ENCODE peak calls at places on chromosomes 13 and 19, in four cellular contexts. One of them, this sample, is unnamed.
A peak's percentile ranks its signal among the peaks of the same experiment; 100 is the strongest.

GRCh38 chr13:46149272-46150133 is 32.5 kb downstream of the LCP1 start:
- DNase-seq in GM13977: no peak
- DNase-seq in astrocyte of the spinal cord: peak; percentile 83
- DNase-seq in heart right ventricle: no peak
- DNase-seq in this sample: no peak

GRCh38 chr19:45451181-45451849 is 16.5 kb upstream of the FOSB start:
- DNase-seq in heart right ventricle: no peak
- DNase-seq in astrocyte of the spinal cord: peak; percentile 74
- DNase-seq in GM13977: peak; percentile 30
- DNase-seq in this sample: no peak

GRCh38 chr19:44814132-44814470 is 5.2 kb downstream of the BCAM start:
- DNase-seq in astrocyte of the spinal cord: no peak
- DNase-seq in GM13977: no peak
- DNase-seq in heart right ventricle: no peak
- DNase-seq in this sample: no peak

GRCh38 chr13:107373551-107373950 is 805.6 kb upstream of the ARGLU1 start:
- DNase-seq in heart right ventricle: no peak
- DNase-seq in GM13977: no peak
- DNase-seq in astrocyte of the spinal cord: peak; percentile 90
- DNase-seq in this sample: no peak

GRCh38 chr13:99087954-99088491 is 110.2 kb upstream of the DOCK9 start:
- DNase-seq in GM13977: no peak
- DNase-seq in heart right ventricle: peak; percentile 12
- DNase-seq in astrocyte of the spinal cord: no peak
- DNase-seq in this sample: peak; percentile 27

GRCh38 chr19:38877781-38878574 is at the start of gene RINL:
- DNase-seq in astrocyte of the spinal cord: no peak
- DNase-seq in GM13977: peak; percentile 84
- DNase-seq in heart right ventricle: no peak
- DNase-seq in this sample: peak; percentile 87

GRCh38 chr13:74450976-74451375 is 316.8 kb upstream of the KLF12 start:
- DNase-seq in GM13977: no peak
- DNase-seq in astrocyte of the spinal cord: peak; percentile 2
- DNase-seq in heart right ventricle: no peak
- DNase-seq in this sample: no peak

GRCh38 chr19:56245062-56245740 is 27.3 kb upstream of the EDDM13 start:
- DNase-seq in GM13977: no peak
- DNase-seq in heart right ventricle: no peak
- DNase-seq in astrocyte of the spinal cord: no peak
- DNase-seq in this sample: no peak

GRCh38 chr13:61255035-61255796 is 160.4 kb downstream of the PCDH20 start:
- DNase-seq in heart right ventricle: no peak
- DNase-seq in astrocyte of the spinal cord: peak; percentile 8
- DNase-seq in GM13977: no peak
- DNase-seq in this sample: no peak

GRCh38 chr13:39910833-39911232 is 255.4 kb downstream of the COG6 start:
- DNase-seq in heart right ventricle: no peak
- DNase-seq in astrocyte of the spinal cord: peak; percentile 14
- DNase-seq in GM13977: no peak
- DNase-seq in this sample: no peak

GRCh38 chr13:39249971-39250370 is 211.7 kb downstream of the NHLRC3 start:
- DNase-seq in heart right ventricle: no peak
- DNase-seq in GM13977: no peak
- DNase-seq in astrocyte of the spinal cord: no peak
- DNase-seq in this sample: no peak

GRCh38 chr19:32748497-32748896 is 28.9 kb downstream of the TDRD12 start:
- DNase-seq in GM13977: peak; percentile 52
- DNase-seq in heart right ventricle: no peak
- DNase-seq in astrocyte of the spinal cord: no peak
- DNase-seq in this sample: peak; percentile 41

GRCh38 chr13:60080871-60081270 is 82.9 kb downstream of the DIAPH3 start:
- DNase-seq in heart right ventricle: no peak
- DNase-seq in GM13977: no peak
- DNase-seq in astrocyte of the spinal cord: no peak
- DNase-seq in this sample: no peak

GRCh38 chr13:64057372-64058020 is 2641.8 kb upstream of the PCDH20 start:
- DNase-seq in GM13977: no peak
- DNase-seq in astrocyte of the spinal cord: no peak
- DNase-seq in heart right ventricle: no peak
- DNase-seq in this sample: no peak

GRCh38 chr19:47406711-47407416 is 12.5 kb downstream of the MEIS3 start:
- DNase-seq in GM13977: peak; percentile 32
- DNase-seq in heart right ventricle: no peak
- DNase-seq in astrocyte of the spinal cord: no peak
- DNase-seq in this sample: no peak

GRCh38 chr13:47908200-47908902 is 92.7 kb downstream of the SUCLA2 start:
- DNase-seq in astrocyte of the spinal cord: peak; percentile 60
- DNase-seq in heart right ventricle: no peak
- DNase-seq in GM13977: no peak
- DNase-seq in this sample: no peak

GRCh38 chr19:1169921-1170885 is 3.9 kb downstream of the SBNO2 start:
- DNase-seq in astrocyte of the spinal cord: peak; percentile 29
- DNase-seq in heart right ventricle: no peak
- DNase-seq in GM13977: no peak
- DNase-seq in this sample: no peak

GRCh38 chr13:33639158-33639557 is 178.8 kb upstream of the RFC3 start:
- DNase-seq in astrocyte of the spinal cord: no peak
- DNase-seq in GM13977: no peak
- DNase-seq in heart right ventricle: no peak
- DNase-seq in this sample: no peak

GRCh38 chr13:36531746-36532486 is 99.6 kb downstream of the CCNA1 start:
- DNase-seq in astrocyte of the spinal cord: peak; percentile 30
- DNase-seq in heart right ventricle: no peak
- DNase-seq in GM13977: no peak
- DNase-seq in this sample: no peak

GRCh38 chr19:53272044-53272443 is 4.5 kb upstream of the VN1R4 start:
- DNase-seq in astrocyte of the spinal cord: no peak
- DNase-seq in GM13977: no peak
- DNase-seq in heart right ventricle: no peak
- DNase-seq in this sample: no peak

GRCh38 chr19:11345122-11345752 is 831 bp downstream of the TMEM205 start:
- DNase-seq in GM13977: no peak
- DNase-seq in heart right ventricle: no peak
- DNase-seq in astrocyte of the spinal cord: no peak
- DNase-seq in this sample: peak; percentile 8

GRCh38 chr13:86933676-86934075 is 737.5 kb upstream of the SLITRK5 start:
- DNase-seq in astrocyte of the spinal cord: no peak
- DNase-seq in heart right ventricle: no peak
- DNase-seq in GM13977: no peak
- DNase-seq in this sample: no peak

GRCh38 chr19:20840371-20840770 is 64.3 kb downstream of the ZNF66 start:
- DNase-seq in GM13977: no peak
- DNase-seq in heart right ventricle: no peak
- DNase-seq in astrocyte of the spinal cord: no peak
- DNase-seq in this sample: no peak

GRCh38 chr19:37329686-37330085 is 41.2 kb upstream of the ZNF527 start:
- DNase-seq in GM13977: no peak
- DNase-seq in heart right ventricle: no peak
- DNase-seq in astrocyte of the spinal cord: no peak
- DNase-seq in this sample: no peak

GRCh38 chr13:113106053-113106452 is 462 bp downstream of the F7 start:
- DNase-seq in astrocyte of the spinal cord: no peak
- DNase-seq in GM13977: no peak
- DNase-seq in heart right ventricle: no peak
- DNase-seq in this sample: no peak

GRCh38 chr19:14450168-14450874 is 17.2 kb downstream of the PKN1 start:
- DNase-seq in GM13977: peak; percentile 76
- DNase-seq in heart right ventricle: no peak
- DNase-seq in astrocyte of the spinal cord: no peak
- DNase-seq in this sample: peak; percentile 78

GRCh38 chr19:33720691-33721682 is 75.7 kb upstream of the KCTD15 start:
- DNase-seq in heart right ventricle: no peak
- DNase-seq in GM13977: no peak
- DNase-seq in astrocyte of the spinal cord: no peak
- DNase-seq in this sample: no peak

GRCh38 chr13:21638319-21639282 is 32.3 kb upstream of the FGF9 start:
- DNase-seq in heart right ventricle: no peak
- DNase-seq in astrocyte of the spinal cord: peak; percentile 21
- DNase-seq in GM13977: peak; percentile 48
- DNase-seq in this sample: peak; percentile 47

GRCh38 chr13:110300090-110300815 is 6.7 kb downstream of the COL4A1 start:
- DNase-seq in GM13977: no peak
- DNase-seq in heart right ventricle: no peak
- DNase-seq in astrocyte of the spinal cord: no peak
- DNase-seq in this sample: no peak
- TF ChIP-seq CTCF in GM13977: no peak
- TF ChIP-seq CTCF in heart right ventricle: no peak
- TF ChIP-seq CTCF in astrocyte of the spinal cord: no peak
- TF ChIP-seq CTCF in this sample: no peak

GRCh38 chr19:13330285-13330684 is 176.0 kb downstream of the CACNA1A start:
- DNase-seq in heart right ventricle: no peak
- DNase-seq in GM13977: no peak
- DNase-seq in astrocyte of the spinal cord: no peak
- DNase-seq in this sample: no peak

GRCh38 chr19:13339869-13340268 is 166.4 kb downstream of the CACNA1A start:
- DNase-seq in heart right ventricle: no peak
- DNase-seq in astrocyte of the spinal cord: no peak
- DNase-seq in GM13977: no peak
- DNase-seq in this sample: no peak

GRCh38 chr19:13329766-13330165 is 176.5 kb downstream of the CACNA1A start:
- DNase-seq in GM13977: no peak
- DNase-seq in astrocyte of the spinal cord: no peak
- DNase-seq in heart right ventricle: no peak
- DNase-seq in this sample: no peak

GRCh38 chr19:13337181-13337580 is 169.1 kb downstream of the CACNA1A start:
- DNase-seq in astrocyte of the spinal cord: no peak
- DNase-seq in heart right ventricle: no peak
- DNase-seq in GM13977: no peak
- DNase-seq in this sample: no peak

DNA sequence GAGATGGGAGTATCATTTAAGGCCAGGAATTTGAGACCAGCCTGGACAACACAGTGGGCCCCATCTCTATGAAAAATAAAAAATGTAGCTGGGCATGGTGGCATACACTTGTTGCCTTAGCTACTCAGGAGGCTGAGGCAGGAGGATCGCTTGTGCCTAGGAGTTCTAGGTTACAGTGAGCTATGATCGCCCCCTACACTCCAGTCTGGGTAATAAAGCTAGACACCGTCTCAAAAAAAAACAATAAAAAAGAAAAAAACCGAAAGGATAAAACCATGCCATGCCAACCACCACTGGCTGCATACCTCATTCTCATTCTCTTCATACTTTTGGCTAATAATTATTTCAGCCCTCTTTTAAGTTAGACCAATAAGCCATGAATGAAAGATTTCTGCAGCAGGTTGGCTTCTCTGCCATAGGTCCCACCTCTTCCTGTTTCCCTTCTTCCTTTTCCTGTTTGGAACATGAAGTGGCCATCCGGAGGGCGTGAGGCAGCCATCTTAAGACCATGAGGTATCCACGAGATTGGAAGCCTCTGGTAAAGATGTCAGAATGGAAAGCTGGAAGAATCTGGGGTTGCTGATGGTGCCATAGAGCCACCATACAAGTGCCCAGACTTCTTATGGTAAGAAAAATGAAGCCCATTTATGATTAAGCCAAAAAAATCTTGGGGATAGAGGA is 171.3 kb downstream of the CACNA1A start:
- DNase-seq in GM13977: no peak
- DNase-seq in heart right ventricle: no peak
- DNase-seq in astrocyte of the spinal cord: no peak
- DNase-seq in this sample: no peak
- TF ChIP-seq CTCF in GM13977: no peak
- TF ChIP-seq CTCF in heart right ventricle: no peak
- TF ChIP-seq CTCF in astrocyte of the spinal cord: no peak
- TF ChIP-seq CTCF in this sample: no peak

DNA sequence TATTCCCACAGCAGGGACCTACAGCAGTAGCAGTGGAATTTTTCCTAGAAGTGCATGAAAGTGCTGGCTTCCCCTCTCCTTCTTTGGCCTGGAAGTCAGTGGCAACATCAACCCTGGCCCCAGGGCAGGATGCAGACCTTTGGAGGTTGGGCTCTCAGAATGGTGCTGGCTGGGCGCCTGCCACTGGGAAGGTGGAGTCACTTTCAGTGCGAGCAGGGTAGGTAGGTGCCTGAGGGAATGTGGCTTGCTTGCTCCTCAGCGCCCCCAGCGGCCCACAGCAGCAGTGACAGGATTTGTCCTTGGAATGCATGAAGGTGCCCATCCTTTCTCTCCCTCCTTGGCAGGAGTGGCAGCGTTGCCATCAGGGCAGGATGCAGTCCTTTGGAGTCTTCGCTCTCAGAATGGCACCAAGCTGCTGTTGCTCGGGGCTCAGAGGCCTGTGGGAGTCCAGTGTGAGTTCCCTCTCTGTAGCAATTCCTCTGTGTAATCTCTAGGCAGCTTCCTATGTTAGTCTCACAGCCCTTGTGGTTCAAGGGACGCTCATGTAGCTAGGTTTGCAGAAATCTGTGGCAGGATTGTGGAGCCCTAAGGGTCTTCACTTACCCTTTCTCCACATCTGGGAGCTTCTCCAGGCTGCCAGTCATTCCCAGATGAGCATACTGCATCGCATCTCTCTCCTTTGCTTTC is 354.4 kb upstream of the DACH1 start:
- DNase-seq in astrocyte of the spinal cord: no peak
- DNase-seq in heart right ventricle: no peak
- DNase-seq in GM13977: no peak
- DNase-seq in this sample: peak; percentile 6
- TF ChIP-seq CTCF in astrocyte of the spinal cord: peak; percentile 76
- TF ChIP-seq CTCF in heart right ventricle: peak; percentile 46
- TF ChIP-seq CTCF in GM13977: peak; percentile 71
- TF ChIP-seq CTCF in this sample: peak; percentile 33

GRCh38 chr19:5049561-5049960 is 80.6 kb downstream of the KDM4B start:
- DNase-seq in astrocyte of the spinal cord: no peak
- DNase-seq in heart right ventricle: no peak
- DNase-seq in GM13977: no peak
- DNase-seq in this sample: no peak

GRCh38 chr19:5048727-5049553 is 80.0 kb downstream of the KDM4B start:
- DNase-seq in GM13977: no peak
- DNase-seq in astrocyte of the spinal cord: peak; percentile 73
- DNase-seq in heart right ventricle: no peak
- DNase-seq in this sample: no peak

GRCh38 chr19:5046339-5047039 is 77.6 kb downstream of the KDM4B start:
- DNase-seq in heart right ventricle: no peak
- DNase-seq in GM13977: no peak
- DNase-seq in astrocyte of the spinal cord: peak; percentile 60
- DNase-seq in this sample: no peak

GRCh38 chr19:5047251-5047935 is 78.5 kb downstream of the KDM4B start:
- DNase-seq in astrocyte of the spinal cord: no peak
- DNase-seq in GM13977: no peak
- DNase-seq in heart right ventricle: no peak
- DNase-seq in this sample: no peak

DNA sequence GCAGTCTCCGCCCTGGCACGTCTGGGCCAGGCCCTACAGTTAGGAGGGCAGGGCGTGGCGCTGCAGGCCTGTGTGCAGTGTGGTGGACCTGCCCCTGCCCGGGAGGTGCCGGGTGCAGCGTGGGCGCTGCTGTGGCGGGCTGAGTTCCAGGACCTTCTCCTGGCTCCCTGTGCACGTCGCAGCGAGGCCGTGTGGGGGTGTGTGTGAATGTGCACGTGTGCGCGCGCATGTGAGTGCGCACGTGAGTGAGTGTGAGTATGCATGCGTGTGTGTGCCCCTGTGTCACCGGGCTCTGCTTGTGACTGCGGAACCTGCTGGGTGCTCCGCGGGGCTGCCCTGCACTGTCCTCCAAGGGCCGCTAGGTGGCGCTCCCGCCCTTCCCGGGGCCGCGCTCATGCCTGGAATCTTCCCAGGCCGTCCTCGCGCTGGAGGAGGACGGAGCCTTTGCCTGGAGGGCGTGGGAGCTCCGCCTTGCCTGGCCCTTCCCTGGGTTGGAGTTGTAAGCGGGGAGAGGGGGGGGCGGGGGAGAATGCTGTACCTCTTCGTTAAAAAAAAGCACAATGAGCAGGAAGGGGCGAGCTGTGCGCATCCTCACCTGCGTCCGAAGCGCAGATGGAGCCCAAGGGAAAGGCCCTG is 79.3 kb downstream of the KDM4B start:
- DNase-seq in heart right ventricle: peak; percentile 68
- DNase-seq in astrocyte of the spinal cord: peak; percentile 79
- DNase-seq in GM13977: peak; percentile 89
- DNase-seq in this sample: peak; percentile 90
- TF ChIP-seq CTCF in heart right ventricle: peak; percentile 98
- TF ChIP-seq CTCF in astrocyte of the spinal cord: peak; percentile 99
- TF ChIP-seq CTCF in GM13977: peak; percentile 96
- TF ChIP-seq CTCF in this sample: peak; percentile 92